ENCODE peak calls at places on chromosomes 1 and 21, in four cellular contexts. U is left lung, Y is right cardiac atrium, P is NT2/D1. T is an unnamed sample.
A peak's percentile ranks its signal among the peaks of the same experiment; 100 is the strongest.

GRCh38 chr1:97603218-97603617 is 317.6 kb downstream of the DPYD start:
- DNase-seq in Y (no peak), U (no peak), P (no peak), T (no peak)

GRCh38 chr1:69700770-69701169 is 133.0 kb downstream of the LRRC7 start:
- DNase-seq in Y (no peak), P (peak; percentile 55), U (no peak), T (no peak)

GRCh38 chr1:160646192-160646591 is 652 bp downstream of the SLAMF1 start:
- DNase-seq in Y (no peak), P (no peak), U (no peak), T (no peak)

GRCh38 chr1:73755649-73756048 is 442.3 kb downstream of the LRRIQ3 start:
- DNase-seq in P (no peak), U (no peak), Y (no peak), T (no peak)

GRCh38 chr1:91768120-91768519 is 117.8 kb downstream of the TGFBR3 start:
- DNase-seq in U (no peak), P (no peak), Y (no peak), T (no peak)

GRCh38 chr1:182113879-182114626 is 52.5 kb upstream of the ZNF648 start:
- DNase-seq in P (no peak), U (no peak), Y (peak; percentile 38), T (no peak)

GRCh38 chr1:111989531-111990025 is at the start of gene KCND3:
- DNase-seq in P (no peak), Y (peak; percentile 84), U (no peak), T (no peak)

GRCh38 chr1:101520302-101520701 is 283.5 kb downstream of the S1PR1 start:
- DNase-seq in Y (no peak), U (no peak), P (peak; percentile 49), T (no peak)

GRCh38 chr1:70043806-70044205 is 161.6 kb downstream of the LRRC40 start:
- DNase-seq in Y (no peak), P (no peak), U (no peak), T (no peak)

GRCh38 chr1:38547346-38547745 is 312.2 kb downstream of the RRAGC start:
- DNase-seq in Y (no peak), P (no peak), U (no peak), T (no peak)

GRCh38 chr1:29933110-29933509 is 696.8 kb downstream of the PTPRU start:
- DNase-seq in U (no peak), P (no peak), Y (no peak), T (no peak)

GRCh38 chr1:156906206-156906910 is 12.8 kb downstream of the PEAR1 start:
- DNase-seq in Y (peak; percentile 38), P (no peak), U (no peak), T (no peak)

GRCh38 chr21:37168666-37169065 is 95.6 kb downstream of the TTC3 start:
- DNase-seq in P (no peak), Y (no peak), U (no peak), T (no peak)

GRCh38 chr1:178238722-178239510 is 145.0 kb downstream of the RASAL2 start:
- DNase-seq in P (no peak), U (no peak), Y (no peak), T (no peak)

GRCh38 chr1:51214615-51215131 is 21.4 kb upstream of the RNF11 start:
- DNase-seq in P (no peak), Y (no peak), U (no peak), T (no peak)

GRCh38 chr1:153119491-153119971 is 6.2 kb upstream of the SPRR2F start:
- DNase-seq in P (no peak), Y (no peak), U (no peak), T (no peak)

GRCh38 chr1:177944673-177945014 is 25.2 kb downstream of the SEC16B start:
- DNase-seq in U (no peak), P (no peak), Y (no peak), T (no peak)

GRCh38 chr1:214013614-214014377 is 26.0 kb downstream of the PROX1 start:
- DNase-seq in P (no peak), U (no peak), Y (no peak), T (no peak)

GRCh38 chr1:39670689-39671088 is 1.2 kb downstream of the NT5C1A start:
- DNase-seq in Y (no peak), U (no peak), P (no peak), T (no peak)

GRCh38 chr1:209368864-209369598 is 214.5 kb upstream of the CAMK1G start:
- DNase-seq in P (no peak), Y (no peak), U (no peak), T (no peak)

GRCh38 chr1:1989102-1989542 is 14.5 kb downstream of the CFAP74 start:
- DNase-seq in Y (no peak), P (no peak), U (no peak), T (no peak)

GRCh38 chr1:33429846-33430750 is 797 bp downstream of the PHC2 start:
- DNase-seq in P (no peak), U (peak; percentile 38), Y (peak; percentile 79), T (peak; percentile 43)

GRCh38 chr1:159197767-159198557 is 6.7 kb upstream of the ACKR1 start:
- DNase-seq in Y (peak; percentile 74), U (peak; percentile 56), P (peak; percentile 88), T (no peak)

GRCh38 chr1:106721779-106722178 is 334.7 kb upstream of the PRMT6 start:
- DNase-seq in U (no peak), P (no peak), Y (no peak), T (no peak)

GRCh38 chr1:100523038-100523649 is 14.8 kb upstream of the GPR88 start:
- DNase-seq in Y (no peak), P (no peak), U (no peak), T (no peak)

GRCh38 chr1:90778487-90778886 is 61.4 kb upstream of the BARHL2 start:
- DNase-seq in U (no peak), P (no peak), Y (no peak), T (no peak)

GRCh38 chr1:67717876-67718275 is 32.9 kb downstream of the GADD45A start:
- DNase-seq in P (no peak), U (no peak), Y (no peak), T (no peak)

GRCh38 chr1:3560981-3561380 is 50.3 kb downstream of the MEGF6 start:
- DNase-seq in Y (no peak), U (no peak), P (no peak), T (no peak)

GRCh38 chr21:46245213-46245915 is 16.8 kb upstream of the LSS start:
- DNase-seq in P (no peak), U (no peak), Y (no peak), T (no peak)

GRCh38 chr21:17793675-17794123 is 25.5 kb downstream of the C21orf91 start:
- DNase-seq in P (no peak), Y (no peak), U (no peak), T (no peak)

GRCh38 chr1:193631306-193631705 is 444.9 kb upstream of the B3GALT2 start:
- DNase-seq in Y (no peak), U (no peak), P (no peak), T (no peak)

GRCh38 chr1:77639056-77639455 is 43.4 kb downstream of the ZZZ3 start:
- DNase-seq in P (no peak), U (no peak), Y (no peak), T (no peak)

GRCh38 chr21:46054031-46054430 is 43.9 kb upstream of the COL6A2 start:
- DNase-seq in Y (no peak), P (no peak), U (no peak), T (no peak)

GRCh38 chr1:154192476-154192875 is 576 bp upstream of the TPM3 start:
- DNase-seq in U (no peak), Y (no peak), P (no peak), T (no peak)

GRCh38 chr1:87329756-87330200 is 1.1 kb downstream of the LMO4 start:
- DNase-seq in U (no peak), Y (no peak), P (no peak), T (no peak)

GRCh38 chr1:39977202-39977601 is 22.3 kb downstream of the MFSD2A start:
- DNase-seq in Y (no peak), P (no peak), U (no peak), T (no peak)

DNA sequence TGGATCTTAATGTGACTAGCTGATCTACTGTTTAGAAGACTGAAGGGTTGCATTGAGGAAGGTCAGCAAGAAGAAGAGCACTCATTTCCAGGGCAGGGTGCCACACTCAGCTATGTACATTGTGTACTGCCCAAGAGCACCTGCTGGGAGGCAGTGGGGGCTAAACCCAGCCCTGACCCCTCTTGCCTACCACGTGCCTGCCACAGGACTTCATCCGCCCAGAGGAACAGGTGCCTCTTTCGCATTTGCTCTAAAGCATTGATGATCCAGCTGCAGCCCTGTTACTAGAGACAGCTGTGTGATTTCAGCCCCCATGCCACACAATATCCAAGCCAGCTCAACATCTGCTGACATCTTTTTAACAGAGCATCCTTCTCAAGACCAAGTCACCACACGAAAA is 341.8 kb downstream of the LMX1A start:
- DNase-seq in Y (no peak), U (no peak), P (no peak), T (no peak)
- H3K27me3 ChIP-seq in Y (no peaks in the 10 kb centered on the region), U (no peaks in the 10 kb centered on the region), P (no peaks in the 10 kb centered on the region), T (no peaks in the 10 kb centered on the region)

DNA sequence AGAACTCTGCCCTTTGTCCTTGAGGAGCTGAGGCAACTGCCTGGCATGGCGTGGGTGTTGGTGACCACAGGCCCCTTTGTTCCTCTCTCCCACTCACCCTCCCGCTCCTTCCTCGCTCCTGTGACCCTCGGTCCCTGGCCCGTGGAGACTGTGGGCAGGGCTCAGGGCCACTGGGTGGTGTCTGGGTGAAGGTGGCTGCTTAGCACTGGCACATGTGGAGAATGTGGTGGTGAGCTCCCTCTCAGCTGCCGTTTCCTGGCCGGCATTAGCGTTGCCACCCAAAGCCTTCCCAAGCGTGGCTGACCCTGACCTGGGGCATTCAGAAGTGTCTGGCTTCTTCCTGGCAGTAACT is 50.4 kb downstream of the NENF start:
- DNase-seq in P (no peak), Y (no peak), U (no peak), T (no peak)
- H3K4me1 ChIP-seq in P (peaks cover 12% of the 10 kb centered on the region), Y (no peaks in the 10 kb centered on the region), U (no peaks in the 10 kb centered on the region), T (no peaks in the 10 kb centered on the region)

DNA sequence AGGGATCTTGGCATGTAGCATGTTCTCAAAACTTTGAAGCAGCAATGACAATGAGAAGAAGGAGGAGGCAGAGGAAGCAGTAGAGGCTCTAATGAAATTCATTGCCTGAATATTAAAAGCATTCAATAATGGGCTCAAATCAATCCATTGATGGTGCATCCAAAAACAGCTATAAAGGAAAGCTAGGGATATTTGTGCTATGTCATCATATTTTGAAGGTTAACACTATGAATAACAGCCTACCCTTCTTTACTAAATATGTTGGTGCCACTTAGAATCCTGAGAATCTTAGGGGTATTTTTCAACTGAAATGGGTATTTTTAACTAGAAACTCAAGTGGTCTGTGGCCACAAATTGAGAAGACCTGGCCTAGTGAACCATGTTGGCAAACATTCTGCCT is 153.7 kb downstream of the SETD4 start:
- DNase-seq in U (no peak), P (no peak), Y (no peak), T (no peak)
- H3K9me3 ChIP-seq in U (no peaks in the 10 kb centered on the region), P (peaks cover 4% of the 10 kb centered on the region), Y (no peaks in the 10 kb centered on the region), T (no peaks in the 10 kb centered on the region)

GRCh38 chr1:115322631-115323030 is 15.4 kb downstream of the NGF start:
- DNase-seq in U (no peak), P (no peak), Y (no peak), T (no peak)
- H3K27me3 ChIP-seq in U (no peaks in the 10 kb centered on the region), P (no peaks in the 10 kb centered on the region), Y (no peaks in the 10 kb centered on the region), T (no peaks in the 10 kb centered on the region)

T was measured in CD8-positive, alpha-beta memory T cell.